ENCODE peak calls at places on chromosomes 3 and 15, in eight cellular contexts. M is Caco-2, X is upper lobe of right lung, T is transverse colon, N is ovary, Z is cardiac fibroblast, E is astrocyte of the cerebellum, Y is skeletal muscle cell. D is an unnamed sample.

GRCh38 chr3:16286161-16286560 is 21.1 kb downstream of the OXNAD1 start:
- DNase-seq in X (no peak), N (no peak), T (peak), Z (no peak), E (no peak), M (no peak), Y (no peak), D (no peak)

GRCh38 chr15:52281085-52282035 is 14.2 kb downstream of the MYO5C start:
- DNase-seq in N (no peak), Z (no peak), E (no peak), Y (no peak), X (no peak), T (no peak), M (no peak), D (no peak)

GRCh38 chr3:142027713-142028112 is 121.6 kb downstream of the TFDP2 start:
- DNase-seq in M (peak), X (no peak), T (peak), N (no peak), Z (peak), Y (no peak), E (peak), D (peak)

GRCh38 chr3:125280966-125281365 is 68.4 kb upstream of the SLC12A8 start:
- DNase-seq in M (no peak), Y (peak), T (no peak), E (peak), N (no peak), X (no peak), Z (peak), D (no peak)

GRCh38 chr3:149352556-149352955 is 19.1 kb upstream of the TM4SF18 start:
- DNase-seq in T (peak), Z (peak), X (peak), Y (no peak), N (peak), M (peak), E (no peak), D (no peak)

GRCh38 chr3:138068579-138069174 is 46.7 kb downstream of the DZIP1L start:
- DNase-seq in T (peak), M (peak), X (peak), E (peak), Y (peak), N (peak), Z (peak), D (peak)

GRCh38 chr3:12479919-12480425 is 4.3 kb upstream of the TSEN2 start:
- DNase-seq in T (peak), Y (no peak), Z (peak), N (no peak), X (no peak), E (peak), M (peak), D (no peak)

GRCh38 chr3:158352551-158352950 is 218.4 kb upstream of the MLF1 start:
- DNase-seq in N (no peak), Y (no peak), E (no peak), M (no peak), T (peak), X (no peak), Z (peak), D (no peak)

GRCh38 chr15:63035977-63036376 is 6.6 kb upstream of the TPM1 start:
- DNase-seq in Z (no peak), M (no peak), E (no peak), N (no peak), X (no peak), Y (no peak), T (no peak), D (no peak)

GRCh38 chr15:93664180-93664951 is 567.0 kb upstream of the MCTP2 start:
- DNase-seq in N (no peak), T (no peak), X (no peak), Z (no peak), E (no peak), Y (no peak), M (no peak), D (no peak)

GRCh38 chr3:177338697-177339219 is 141.5 kb upstream of the TBL1XR1 start:
- DNase-seq in N (no peak), T (no peak), Y (no peak), Z (peak), M (peak), E (no peak), X (no peak), D (no peak)

GRCh38 chr3:46214751-46215352 is 6.7 kb upstream of the CCR1 start:
- DNase-seq in X (peak), Y (no peak), E (no peak), Z (no peak), N (no peak), M (peak), T (no peak), D (no peak)

DNA sequence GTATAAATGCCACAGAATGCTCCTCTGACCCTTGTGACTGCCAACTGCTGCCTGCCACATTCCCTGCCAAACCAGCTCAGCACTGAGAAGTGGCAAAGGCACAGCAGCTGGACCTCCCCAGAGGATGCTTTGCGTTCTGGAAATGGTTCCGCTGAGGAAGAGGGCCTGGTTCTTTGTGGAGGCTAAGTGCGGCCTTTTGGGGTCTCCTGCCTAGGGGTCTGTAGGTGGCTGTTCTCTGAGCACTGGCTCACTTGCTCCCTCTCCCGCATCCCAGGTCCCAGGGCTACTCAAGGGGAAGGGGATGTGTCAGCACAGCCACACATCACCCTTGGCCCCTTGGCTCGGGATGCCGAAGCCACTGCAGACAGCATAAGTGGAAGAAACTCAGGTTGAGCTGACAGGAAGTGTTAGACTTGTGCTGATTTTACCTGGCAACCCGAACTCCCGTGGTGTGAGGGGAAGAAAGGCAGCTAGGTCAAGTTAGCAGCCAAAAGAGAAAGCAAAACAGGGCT is 56.8 kb upstream of the POMGNT2 start:
- DNase-seq in M (no peak), E (no peak), Y (no peak), Z (no peak), T (no peak), N (no peak), X (no peak), D (no peak)
- H3K4me3 ChIP-seq in M (no peak), E (no peak), Y (no peak), Z (no peak), T (no peak), N (no peak), X (no peak), D (no peak)

DNA sequence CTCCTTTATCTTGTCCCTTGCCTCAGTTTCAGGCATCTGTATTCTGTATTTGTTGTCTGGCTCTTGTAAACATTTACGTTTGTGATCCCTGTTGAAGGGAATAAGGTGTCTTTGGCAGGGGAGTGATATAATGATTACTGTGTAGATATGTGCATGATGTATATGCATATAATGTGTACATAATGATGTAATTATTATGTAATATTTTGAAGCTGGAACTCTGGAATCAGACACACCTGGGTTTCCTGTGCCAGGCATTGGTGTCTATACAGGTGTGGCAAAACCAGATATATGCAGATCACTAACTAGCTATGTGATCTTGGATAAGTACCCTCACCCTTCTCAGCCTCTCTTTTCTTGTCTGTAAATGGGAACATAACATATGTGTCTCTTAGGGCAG is 241.2 kb upstream of the FEZF2 start:
- DNase-seq in X (no peak), M (no peak), E (no peak), N (no peak), T (no peak), Z (no peak), Y (no peak), D (no peak)
- H3K4me3 ChIP-seq in X (no peak), M (no peak), E (no peak), N (no peak), T (no peak), Z (no peak), Y (no peak), D (no peak)

GRCh38 chr3:187318819-187319616 is 27.5 kb upstream of the MASP1 start:
- DNase-seq in E (peak), M (peak), Z (peak), X (no peak), N (peak), T (peak), Y (peak), D (no peak)
- H3K4me3 ChIP-seq in E (peak), M (no peak), Z (peak), X (peak), N (peak), T (no peak), Y (peak), D (peak)

GRCh38 chr15:99324082-99324620 is 72.9 kb downstream of the LRRC28 start:
- DNase-seq in E (peak), Z (peak), Y (peak), M (no peak), X (no peak), T (no peak), N (no peak), D (peak)
- H3K4me3 ChIP-seq in E (peak), Z (peak), Y (peak), M (no peak), X (no peak), T (no peak), N (no peak), D (peak)

DNA sequence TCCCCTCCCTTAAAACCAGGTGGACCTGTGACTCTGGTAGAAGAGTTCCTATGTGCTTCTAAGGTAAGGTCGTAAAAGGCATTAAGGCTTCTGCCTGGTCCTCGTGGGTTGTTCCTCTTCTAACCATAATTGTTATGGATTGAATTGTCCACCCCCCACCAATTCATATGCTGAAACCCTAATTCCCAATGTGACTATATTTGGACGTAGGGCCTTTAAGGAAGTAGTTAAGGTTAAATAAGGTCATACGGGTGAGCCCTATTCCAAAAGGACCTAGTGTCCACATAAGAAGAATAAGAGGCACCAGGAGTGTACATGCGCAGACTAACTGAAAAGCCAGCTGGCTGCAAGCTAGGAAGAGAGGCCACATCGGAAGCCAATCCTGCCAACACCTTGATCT is 1.9 kb downstream of the ADPGK start:
- DNase-seq in T (no peak), Z (no peak), Y (no peak), N (no peak), E (no peak), M (no peak), X (no peak), D (no peak)
- H3K4me3 ChIP-seq in T (no peak), Z (no peak), Y (no peak), N (no peak), E (no peak), M (no peak), X (peak), D (no peak)

GRCh38 chr15:33146051-33146450 is 48.5 kb downstream of the FMN1 start:
- DNase-seq in E (no peak), X (no peak), M (no peak), Y (no peak), N (no peak), Z (no peak), T (no peak), D (no peak)

GRCh38 chr15:33150993-33151392 is 43.5 kb downstream of the FMN1 start:
- DNase-seq in X (no peak), Z (no peak), N (no peak), E (no peak), M (no peak), Y (no peak), T (no peak), D (no peak)

GRCh38 chr15:33150516-33150915 is 44.0 kb downstream of the FMN1 start:
- DNase-seq in N (no peak), X (no peak), Z (no peak), E (no peak), Y (no peak), T (no peak), M (no peak), D (peak)

GRCh38 chr15:33149919-33150318 is 44.6 kb downstream of the FMN1 start:
- DNase-seq in X (no peak), N (no peak), E (peak), M (no peak), Z (peak), Y (no peak), T (no peak), D (peak)

DNA sequence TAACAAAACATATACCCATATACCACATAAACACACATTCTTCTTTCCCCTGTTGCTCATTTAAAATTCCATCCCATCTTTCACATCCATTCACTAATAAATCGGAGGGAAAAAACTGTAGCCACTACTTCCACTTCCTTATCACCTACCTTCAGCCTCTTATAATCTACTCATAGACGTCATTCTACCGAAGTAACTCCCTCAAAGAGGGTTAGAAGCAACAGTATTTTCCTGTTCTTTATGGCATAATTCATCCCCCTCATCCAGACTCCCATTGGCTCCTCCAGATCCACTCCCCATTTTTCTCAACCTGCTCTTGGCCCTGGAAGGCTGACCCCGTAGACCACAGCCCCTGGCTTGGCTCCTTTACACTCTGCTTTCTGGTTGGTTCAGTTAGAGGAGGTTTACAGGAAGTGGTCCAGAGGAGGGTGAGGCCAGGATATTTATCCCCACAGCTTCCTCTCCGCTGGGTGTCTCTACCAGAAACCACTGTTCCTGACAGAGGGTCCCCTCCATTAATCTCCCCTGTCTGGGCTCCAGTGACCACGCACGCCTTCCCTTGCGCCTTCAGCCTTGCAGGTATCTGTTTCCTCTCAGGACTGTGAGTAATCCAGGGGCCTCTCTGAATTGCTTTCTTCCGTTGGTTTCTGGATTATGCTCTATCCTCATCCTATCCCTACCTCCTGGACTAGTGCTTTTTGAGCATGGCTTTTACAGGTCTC is 46.2 kb downstream of the FMN1 start:
- DNase-seq in E (no peak), Y (no peak), Z (no peak), X (no peak), N (no peak), M (no peak), T (no peak), D (no peak)
- H3K4me3 ChIP-seq in E (no peak), Y (no peak), Z (no peak), X (no peak), N (no peak), M (no peak), T (no peak), D (no peak)

DNA sequence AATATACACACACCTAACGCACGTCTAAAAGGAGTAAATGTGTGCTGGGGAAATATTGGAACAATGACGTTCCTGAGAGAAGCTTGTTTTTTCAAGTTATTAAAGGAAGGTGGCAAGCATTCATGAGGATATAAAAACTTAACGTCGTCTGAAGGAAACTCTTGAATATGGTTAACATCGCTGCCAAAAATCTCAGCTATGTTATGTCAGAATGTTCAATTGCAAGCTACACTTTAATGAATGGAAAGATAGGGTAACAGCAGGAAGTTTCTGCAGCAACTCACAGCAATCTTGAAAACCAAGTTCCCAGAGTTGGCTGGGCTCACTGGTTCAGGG is 54.3 kb upstream of the MEF2A start:
- DNase-seq in M (no peak), T (no peak), X (no peak), Z (peak), N (no peak), E (peak), Y (peak), D (peak)
- H3K4me3 ChIP-seq in M (no peak), T (no peak), X (no peak), Z (no peak), N (no peak), E (no peak), Y (no peak), D (no peak)

DNA sequence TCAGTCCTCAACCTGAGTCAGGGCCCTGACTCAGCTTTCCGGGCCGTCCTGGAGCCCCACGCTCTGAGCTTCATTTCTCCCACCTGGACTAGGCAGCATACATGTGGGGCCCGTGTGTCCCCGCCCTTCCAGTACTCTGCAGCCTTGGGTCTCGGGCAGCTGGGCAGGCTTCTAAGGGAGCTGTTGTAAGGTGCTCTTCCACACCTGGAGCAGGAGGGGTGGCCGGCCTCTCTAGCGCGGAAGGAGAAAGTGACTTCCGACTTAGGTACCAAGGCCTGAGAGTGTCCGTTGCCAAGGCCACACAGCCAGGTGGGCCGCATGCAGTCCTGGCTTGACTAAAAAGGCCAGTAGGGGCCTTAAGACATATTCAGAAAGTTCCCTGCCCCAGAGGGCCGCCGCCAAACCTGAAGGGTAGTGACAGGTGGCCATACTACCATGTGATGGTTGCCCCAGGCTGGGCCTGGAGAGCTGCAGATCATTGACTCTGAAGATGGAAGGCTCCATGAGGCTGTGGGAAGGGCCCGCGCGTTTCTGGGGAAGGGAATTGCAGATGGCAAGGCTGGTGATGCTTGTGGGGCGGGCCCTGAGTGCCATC is 9.4 kb upstream of the SEMA3B start:
- DNase-seq in X (no peak), Z (no peak), N (no peak), E (no peak), Y (no peak), T (no peak), M (no peak), D (no peak)
- H3K4me3 ChIP-seq in X (peak), Z (no peak), N (no peak), E (no peak), Y (no peak), T (peak), M (peak), D (no peak)

DNA sequence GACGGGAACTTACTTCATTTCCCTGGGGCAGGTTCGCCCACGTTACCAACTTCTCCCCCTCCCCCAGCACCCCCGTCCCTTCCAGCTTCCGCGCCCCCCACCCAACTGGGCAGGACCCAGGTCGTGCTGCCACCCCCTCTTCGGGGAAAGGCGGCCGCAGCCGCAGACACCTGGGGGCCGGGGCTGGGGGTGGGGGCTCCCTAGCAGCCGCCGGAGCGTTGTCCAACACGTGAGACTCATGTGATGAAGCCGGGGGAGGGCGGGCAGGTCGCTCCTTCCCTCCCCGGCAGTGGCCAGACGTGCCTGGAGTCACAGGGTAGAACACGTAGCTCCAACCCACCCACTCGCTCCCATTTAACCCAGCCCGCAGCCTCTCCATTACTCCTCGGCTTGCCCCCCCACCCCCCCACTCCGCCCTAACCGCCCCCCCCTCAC is 254 bp upstream of the BHLHE40 start:
- DNase-seq in E (peak), N (peak), X (peak), Y (peak), M (peak), Z (peak), T (peak), D (peak)
- H3K4me3 ChIP-seq in E (peak), N (peak), X (peak), Y (peak), M (peak), Z (peak), T (peak), D (peak)

D was measured in retinal pigment epithelial cell.